ENCODE peak calls at places on chromosomes 12 and 14, in four cellular contexts. T is GM13976; P is activated CD4-positive, CD25-positive, alpha-beta regulatory T cell treated with anti-CD3 and anti-CD28 coated beads, Interleukin-2, amount 50 U/mL, for 72 hours; Y is ELF-1. X is an unnamed sample.

GRCh38 chr12:82757059-82757458 is 70.4 kb downstream of the TMTC2 start:
- DNase-seq in T (no peak), P (no peak), Y (no peak), X (no peak)

GRCh38 chr12:23640754-23641153 is 308.7 kb downstream of the SOX5 start:
- DNase-seq in T (no peak), P (no peak), Y (peak; percentile 12), X (no peak)

GRCh38 chr12:5733136-5733755 is 211.8 kb downstream of the ANO2 start:
- DNase-seq in T (no peak), P (no peak), Y (no peak), X (no peak)

GRCh38 chr14:34234258-34234657 is 227.8 kb downstream of the SPTSSA start:
- DNase-seq in T (no peak), P (no peak), Y (no peak), X (no peak)

GRCh38 chr12:108691995-108692808 is 39.1 kb downstream of the CORO1C start:
- DNase-seq in T (no peak), P (no peak), Y (peak; percentile 39), X (peak; percentile 25)

GRCh38 chr14:53646925-53647324 is 309.7 kb downstream of the BMP4 start:
- DNase-seq in T (no peak), P (no peak), Y (peak; percentile 32), X (no peak)

GRCh38 chr12:116559330-116560080 is at the start of gene MAP1LC3B2:
- DNase-seq in T (peak; percentile 79), P (peak; percentile 59), Y (peak; percentile 47), X (peak; percentile 86)

GRCh38 chr14:32814721-32815120 is 124.0 kb upstream of the NPAS3 start:
- DNase-seq in T (no peak), P (no peak), Y (no peak), X (no peak)

GRCh38 chr12:108788076-108788782 is 56.9 kb upstream of the CORO1C start:
- DNase-seq in T (no peak), P (no peak), Y (no peak), X (no peak)

GRCh38 chr12:5200276-5201087 is 156.8 kb downstream of the KCNA5 start:
- DNase-seq in T (peak; percentile 57), P (no peak), Y (peak; percentile 89), X (peak; percentile 64)

GRCh38 chr12:76698966-76699365 is 64.9 kb upstream of the ZDHHC17 start:
- DNase-seq in T (no peak), P (no peak), Y (peak; percentile 54), X (no peak)

GRCh38 chr12:3257411-3257810 is 180.2 kb downstream of the TSPAN9 start:
- DNase-seq in T (no peak), P (no peak), Y (no peak), X (no peak)